ENCODE peak calls at places on chromosomes 16 and 17, in four cellular contexts. One of them, this sample, is unnamed.

GRCh38 chr17:33436321-33436720 is 143.2 kb upstream of the ASIC2 start:
- DNase-seq in naive thymus-derived CD8-positive, alpha-beta T cell: no peak
- DNase-seq in HL-60: no peak
- DNase-seq in HEK293T: no peak
- DNase-seq in this sample: no peak

GRCh38 chr16:65283238-65283651 is 161.4 kb upstream of the CDH11 start:
- DNase-seq in naive thymus-derived CD8-positive, alpha-beta T cell: no peak
- DNase-seq in HL-60: no peak
- DNase-seq in HEK293T: no peak
- DNase-seq in this sample: no peak

GRCh38 chr17:38460082-38460715 is 31.9 kb downstream of the ARHGAP23 start:
- DNase-seq in naive thymus-derived CD8-positive, alpha-beta T cell: no peak
- DNase-seq in HL-60: no peak
- DNase-seq in HEK293T: no peak
- DNase-seq in this sample: no peak

GRCh38 chr17:82692268-82692667 is 6.2 kb downstream of the RAB40B start:
- DNase-seq in naive thymus-derived CD8-positive, alpha-beta T cell: no peak
- DNase-seq in HL-60: no peak
- DNase-seq in HEK293T: no peak
- DNase-seq in this sample: no peak

GRCh38 chr16:10959161-10959560 is 14.8 kb downstream of the CLEC16A start:
- DNase-seq in naive thymus-derived CD8-positive, alpha-beta T cell: no peak
- DNase-seq in HL-60: no peak
- DNase-seq in HEK293T: no peak
- DNase-seq in this sample: no peak

GRCh38 chr16:24989417-24989978 is 25.7 kb downstream of the ARHGAP17 start:
- DNase-seq in naive thymus-derived CD8-positive, alpha-beta T cell: no peak
- DNase-seq in HL-60: no peak
- DNase-seq in HEK293T: no peak
- DNase-seq in this sample: no peak

GRCh38 chr17:29929006-29929543 is 953 bp downstream of the SSH2 start:
- DNase-seq in naive thymus-derived CD8-positive, alpha-beta T cell: no peak
- DNase-seq in HL-60: no peak
- DNase-seq in HEK293T: peak; percentile 16
- DNase-seq in this sample: no peak

GRCh38 chr17:18143044-18143936 is 34.7 kb downstream of the MYO15A start:
- DNase-seq in naive thymus-derived CD8-positive, alpha-beta T cell: no peak
- DNase-seq in HL-60: no peak
- DNase-seq in HEK293T: peak; percentile 58
- DNase-seq in this sample: no peak

GRCh38 chr16:46899443-46900143 is 15.4 kb downstream of the GPT2 start:
- DNase-seq in naive thymus-derived CD8-positive, alpha-beta T cell: no peak
- DNase-seq in HL-60: no peak
- DNase-seq in HEK293T: no peak
- DNase-seq in this sample: no peak

GRCh38 chr17:39197380-39198185 is at the start of gene CACNB1:
- DNase-seq in naive thymus-derived CD8-positive, alpha-beta T cell: peak; percentile 71
- DNase-seq in HL-60: no peak
- DNase-seq in HEK293T: peak; percentile 69
- DNase-seq in this sample: no peak

GRCh38 chr17:65177901-65178300 is 40.7 kb downstream of the RGS9 start:
- DNase-seq in naive thymus-derived CD8-positive, alpha-beta T cell: no peak
- DNase-seq in HL-60: no peak
- DNase-seq in HEK293T: no peak
- DNase-seq in this sample: no peak

GRCh38 chr17:8894673-8895578 is 27.5 kb upstream of the PIK3R6 start:
- DNase-seq in naive thymus-derived CD8-positive, alpha-beta T cell: no peak
- DNase-seq in HL-60: no peak
- DNase-seq in HEK293T: peak; percentile 77
- DNase-seq in this sample: no peak

GRCh38 chr16:31875112-31875803 is 1.7 kb downstream of the ZNF267 start:
- DNase-seq in naive thymus-derived CD8-positive, alpha-beta T cell: no peak
- DNase-seq in HL-60: no peak
- DNase-seq in HEK293T: no peak
- DNase-seq in this sample: no peak

GRCh38 chr16:57607676-57608461 is 20.6 kb upstream of the ADGRG1 start:
- DNase-seq in naive thymus-derived CD8-positive, alpha-beta T cell: no peak
- DNase-seq in HL-60: no peak
- DNase-seq in HEK293T: no peak
- DNase-seq in this sample: no peak

GRCh38 chr16:4792951-4793513 is 2.1 kb upstream of the SMIM22 start:
- DNase-seq in naive thymus-derived CD8-positive, alpha-beta T cell: no peak
- DNase-seq in HL-60: no peak
- DNase-seq in HEK293T: no peak
- DNase-seq in this sample: no peak

GRCh38 chr17:67466251-67466650 is 89.2 kb downstream of the PITPNC1 start:
- DNase-seq in naive thymus-derived CD8-positive, alpha-beta T cell: no peak
- DNase-seq in HL-60: no peak
- DNase-seq in HEK293T: no peak
- DNase-seq in this sample: no peak

GRCh38 chr17:35900280-35900679 is 20.1 kb upstream of the CCL5 start:
- DNase-seq in naive thymus-derived CD8-positive, alpha-beta T cell: no peak
- DNase-seq in HL-60: no peak
- DNase-seq in HEK293T: no peak
- DNase-seq in this sample: no peak

GRCh38 chr16:65989861-65990260 is 376.6 kb upstream of the CDH5 start:
- DNase-seq in naive thymus-derived CD8-positive, alpha-beta T cell: no peak
- DNase-seq in HL-60: no peak
- DNase-seq in HEK293T: no peak
- DNase-seq in this sample: no peak

GRCh38 chr16:159136-159849 is 6.5 kb upstream of the HBM start:
- DNase-seq in naive thymus-derived CD8-positive, alpha-beta T cell: no peak
- DNase-seq in HL-60: no peak
- DNase-seq in HEK293T: no peak
- DNase-seq in this sample: no peak

GRCh38 chr17:2450016-2450650 is 49.3 kb upstream of the MNT start:
- DNase-seq in naive thymus-derived CD8-positive, alpha-beta T cell: no peak
- DNase-seq in HL-60: no peak
- DNase-seq in HEK293T: no peak
- DNase-seq in this sample: no peak

GRCh38 chr16:81313731-81314602 is 795 bp upstream of the GAN start:
- DNase-seq in naive thymus-derived CD8-positive, alpha-beta T cell: no peak
- DNase-seq in HL-60: no peak
- DNase-seq in HEK293T: no peak
- DNase-seq in this sample: no peak

GRCh38 chr16:58850627-58851024 is 116.5 kb upstream of the GOT2 start:
- DNase-seq in naive thymus-derived CD8-positive, alpha-beta T cell: no peak
- DNase-seq in HL-60: no peak
- DNase-seq in HEK293T: no peak
- DNase-seq in this sample: no peak

GRCh38 chr17:57459286-57459915 is 203.1 kb downstream of the MSI2 start:
- DNase-seq in naive thymus-derived CD8-positive, alpha-beta T cell: no peak
- DNase-seq in HL-60: no peak
- DNase-seq in HEK293T: no peak
- DNase-seq in this sample: no peak

GRCh38 chr16:14285542-14286380 is 214.6 kb downstream of the MRTFB start:
- DNase-seq in naive thymus-derived CD8-positive, alpha-beta T cell: peak; percentile 93
- DNase-seq in HL-60: peak; percentile 98
- DNase-seq in HEK293T: peak; percentile 91
- DNase-seq in this sample: peak; percentile 21

GRCh38 chr17:44409309-44410028 is 20.0 kb upstream of the ITGA2B start:
- DNase-seq in naive thymus-derived CD8-positive, alpha-beta T cell: no peak
- DNase-seq in HL-60: no peak
- DNase-seq in HEK293T: no peak
- DNase-seq in this sample: no peak

GRCh38 chr16:84774810-84775209 is 45.0 kb upstream of the CRISPLD2 start:
- DNase-seq in naive thymus-derived CD8-positive, alpha-beta T cell: no peak
- DNase-seq in HL-60: peak; percentile 58
- DNase-seq in HEK293T: no peak
- DNase-seq in this sample: no peak

GRCh38 chr17:1108810-1109605 is 70.8 kb downstream of the ABR start:
- DNase-seq in naive thymus-derived CD8-positive, alpha-beta T cell: peak; percentile 57
- DNase-seq in HL-60: no peak
- DNase-seq in HEK293T: peak; percentile 55
- DNase-seq in this sample: no peak

GRCh38 chr16:25035494-25036405 is 20.6 kb upstream of the ARHGAP17 start:
- DNase-seq in naive thymus-derived CD8-positive, alpha-beta T cell: no peak
- DNase-seq in HL-60: no peak
- DNase-seq in HEK293T: no peak
- DNase-seq in this sample: no peak